ENCODE peak calls at places on chromosomes 2 and 18, in nine cellular contexts. C is endothelial cell of umbilical vein, K is fibroblast of lung, G is astrocyte, O is PC-3, L is GM23338, M is PC-9, B is MM.1S, U is HCT116. Y is an unnamed sample.
A peak's percentile ranks its signal among the peaks of the same experiment; 100 is the strongest.

GRCh38 chr2:133884739-133885381 is 316.6 kb upstream of the NCKAP5 start:
- DNase-seq in G (no peak), K (peak; percentile 2), L (peak; percentile 11), M (no peak), U (no peak), B (peak; percentile 29), O (peak; percentile 54), C (peak; percentile 32), Y (no peak)

GRCh38 chr2:40240067-40240466 is 211.8 kb downstream of the SLC8A1 start:
- DNase-seq in C (peak; percentile 85), B (no peak), K (peak; percentile 96), U (no peak), M (no peak), L (no peak), O (peak; percentile 9), G (peak; percentile 94), Y (peak; percentile 25)

GRCh38 chr2:174632847-174633620 is 35.4 kb upstream of the WIPF1 start:
- DNase-seq in L (no peak), O (no peak), G (no peak), B (peak; percentile 74), K (peak; percentile 24), M (no peak), C (no peak), U (no peak), Y (peak; percentile 18)

GRCh38 chr18:32025744-32026143 is 7.1 kb downstream of the RNF125 start:
- DNase-seq in M (no peak), B (no peak), O (no peak), G (no peak), K (no peak), U (no peak), C (no peak), L (no peak), Y (no peak)

GRCh38 chr18:42296723-42297122 is 341.7 kb downstream of the PIK3C3 start:
- DNase-seq in K (peak; percentile 38), O (no peak), L (peak; percentile 17), G (peak; percentile 30), U (no peak), M (no peak), B (no peak), C (no peak), Y (no peak)

GRCh38 chr18:12990128-12990485 is 1.1 kb upstream of the CEP192 start:
- DNase-seq in U (no peak), K (no peak), G (peak; percentile 2), M (no peak), L (no peak), O (no peak), C (no peak), B (no peak), Y (no peak)

GRCh38 chr2:55776479-55776878 is 82.8 kb upstream of the PNPT1 start:
- DNase-seq in B (no peak), M (no peak), C (no peak), K (no peak), U (no peak), O (no peak), L (no peak), G (no peak), Y (no peak)

GRCh38 chr2:55811048-55811447 is 112.5 kb downstream of the EFEMP1 start:
- DNase-seq in C (no peak), G (no peak), L (no peak), B (no peak), M (no peak), U (no peak), O (no peak), K (no peak), Y (no peak)

GRCh38 chr18:23935804-23936203 is 78.8 kb upstream of the TTC39C start:
- DNase-seq in L (no peak), B (no peak), K (no peak), U (no peak), C (no peak), O (no peak), G (no peak), M (no peak), Y (no peak)

GRCh38 chr2:241767464-241768250 is 9.0 kb upstream of the GAL3ST2 start:
- DNase-seq in U (no peak), C (no peak), L (no peak), K (no peak), B (no peak), O (no peak), M (no peak), G (no peak), Y (no peak)

GRCh38 chr18:3151379-3152264 is 68.1 kb downstream of the MYOM1 start:
- DNase-seq in U (no peak), K (peak; percentile 20), M (no peak), L (peak; percentile 82), C (peak; percentile 35), B (peak; percentile 36), G (peak; percentile 2), O (peak; percentile 59), Y (peak; percentile 35)

GRCh38 chr2:36444206-36444605 is 88.6 kb downstream of the CRIM1 start:
- DNase-seq in K (peak; percentile 73), B (no peak), M (no peak), O (no peak), G (peak; percentile 64), C (no peak), L (no peak), U (no peak), Y (no peak)

GRCh38 chr2:241558532-241559488 is at the start of gene BOK:
- DNase-seq in G (peak; percentile 74), O (peak; percentile 72), C (peak; percentile 84), K (peak; percentile 84), U (peak; percentile 72), M (peak; percentile 59), B (no peak), L (peak; percentile 96), Y (peak; percentile 77)

GRCh38 chr2:104332733-104333132 is 521.2 kb upstream of the POU3F3 start:
- DNase-seq in M (no peak), C (no peak), K (peak; percentile 84), U (no peak), B (no peak), O (no peak), G (peak; percentile 83), L (peak; percentile 54), Y (peak; percentile 77)

GRCh38 chr2:143175435-143175834 is 46.2 kb downstream of the ARHGAP15 start:
- DNase-seq in M (no peak), K (no peak), B (no peak), C (no peak), O (no peak), G (no peak), U (no peak), L (no peak), Y (no peak)

GRCh38 chr2:127590386-127591190 is 55.1 kb downstream of the MYO7B start:
- DNase-seq in K (no peak), B (no peak), M (no peak), G (no peak), O (no peak), U (no peak), C (no peak), L (no peak), Y (no peak)

GRCh38 chr2:119289093-119289492 is 65.5 kb downstream of the STEAP3 start:
- DNase-seq in L (no peak), K (peak; percentile 25), O (no peak), G (peak; percentile 25), C (no peak), U (no peak), B (no peak), M (no peak), Y (no peak)

GRCh38 chr2:2877427-2877826 is 500.2 kb downstream of the EIPR1 start:
- DNase-seq in C (no peak), G (no peak), O (no peak), M (no peak), K (no peak), U (no peak), L (no peak), B (no peak), Y (no peak)

GRCh38 chr18:7168408-7168807 is 50.8 kb upstream of the LAMA1 start:
- DNase-seq in U (no peak), C (no peak), B (no peak), M (no peak), O (no peak), L (no peak), G (no peak), K (no peak), Y (no peak)

GRCh38 chr2:231632559-231633142 is 40.0 kb downstream of the TEX44 start:
- DNase-seq in L (no peak), B (no peak), K (peak; percentile 72), C (no peak), M (no peak), G (peak; percentile 68), U (no peak), O (no peak), Y (no peak)

GRCh38 chr2:215375467-215375830 is 60.4 kb downstream of the FN1 start:
- DNase-seq in B (no peak), G (no peak), K (no peak), M (no peak), L (no peak), O (no peak), C (no peak), U (no peak), Y (no peak)

GRCh38 chr2:64932327-64933216 is 56.6 kb upstream of the SLC1A4 start:
- DNase-seq in O (no peak), G (no peak), U (no peak), M (no peak), K (no peak), B (peak; percentile 80), C (no peak), L (no peak), Y (no peak)

GRCh38 chr2:62307469-62308389 is 111.8 kb downstream of the B3GNT2 start:
- DNase-seq in K (no peak), G (no peak), L (no peak), C (no peak), O (peak; percentile 26), M (peak; percentile 63), U (no peak), B (no peak), Y (no peak)
- H3K4me1 ChIP-seq in K (no peaks in the 10 kb centered on the region), G (peaks cover 20% of the 10 kb centered on the region), L (peaks cover 42% of the 10 kb centered on the region), C (peaks cover 47% of the 10 kb centered on the region), O (peaks cover 40% of the 10 kb centered on the region), M (peaks cover 55% of the 10 kb centered on the region), U (peaks cover 64% of the 10 kb centered on the region), B (peaks cover 50% of the 10 kb centered on the region), Y (peaks cover 26% of the 10 kb centered on the region)

DNA sequence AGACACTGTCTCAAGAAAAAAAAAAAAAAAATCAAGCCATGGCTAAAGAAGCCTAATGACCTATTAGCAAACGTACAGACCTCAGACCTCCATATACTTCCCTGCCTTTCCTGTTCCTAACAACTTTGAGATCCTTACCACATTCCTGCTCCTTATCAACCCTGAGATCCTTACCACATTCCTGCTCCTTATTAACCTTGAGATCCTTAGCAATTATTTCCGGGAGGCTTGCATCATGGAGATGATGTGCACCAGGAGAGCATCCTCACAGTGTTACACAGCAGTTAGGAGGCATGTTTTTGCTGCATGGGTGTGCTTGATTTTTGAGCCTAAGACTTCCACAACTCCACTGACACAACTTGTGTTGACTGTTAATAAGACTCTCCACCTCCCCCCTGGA is 54.6 kb upstream of the RASGRP3 start:
- DNase-seq in O (no peak), C (no peak), L (no peak), M (peak; percentile 34), U (no peak), K (peak; percentile 51), G (peak; percentile 39), B (no peak), Y (no peak)
- TF ChIP-seq EZH2 in O (no peak), C (no peak), L (no peak), M (no peak), U (no peak), K (no peak), G (no peak), B (no peak), Y (no peak)

GRCh38 chr2:239479471-239479870 is 78.7 kb upstream of the HDAC4 start:
- DNase-seq in U (no peak), C (no peak), M (no peak), O (no peak), G (no peak), B (no peak), K (no peak), L (no peak), Y (no peak)
- H3K4me2 ChIP-seq in U (no peak overlapping the region), C (no peak overlapping the region), M (no peak overlapping the region), O (no peak overlapping the region), G (no peak overlapping the region), B (no peak overlapping the region), K (no peak overlapping the region), L (no peak overlapping the region), Y (no peak overlapping the region)

GRCh38 chr2:27624943-27625342 is 3.9 kb downstream of the CCDC121 start:
- DNase-seq in O (no peak), G (no peak), U (no peak), K (no peak), M (no peak), L (no peak), C (no peak), B (no peak), Y (no peak)
- H3K4me1 ChIP-seq in O (peaks cover 34% of the 10 kb centered on the region), G (peaks cover 48% of the 10 kb centered on the region), U (peaks cover 29% of the 10 kb centered on the region), K (no peaks in the 10 kb centered on the region), M (peaks cover 26% of the 10 kb centered on the region), L (peaks cover 10% of the 10 kb centered on the region), C (peaks cover 34% of the 10 kb centered on the region), B (no peaks in the 10 kb centered on the region), Y (peaks cover 13% of the 10 kb centered on the region)

Y was measured in hepatocyte.